ENCODE peak calls at places on chromosomes 2 and 18, in five cellular contexts. One of them, this sample, is unnamed.

GRCh38 chr2:237022533-237022932 is 63.2 kb upstream of the COPS8 start:
- DNase-seq in hepatocyte: no peak
- DNase-seq in Karpas-422: no peak
- DNase-seq in OCI-LY7: no peak
- DNase-seq in IMR-90: no peak
- DNase-seq in this sample: no peak

GRCh38 chr2:224938670-224939309 is 103.5 kb downstream of the DOCK10 start:
- DNase-seq in Karpas-422: no peak
- DNase-seq in IMR-90: peak; percentile 88
- DNase-seq in OCI-LY7: peak; percentile 64
- DNase-seq in hepatocyte: no peak
- DNase-seq in this sample: no peak

GRCh38 chr18:59612461-59612860 is 84.8 kb downstream of the CCBE1 start:
- DNase-seq in hepatocyte: no peak
- DNase-seq in OCI-LY7: no peak
- DNase-seq in IMR-90: peak; percentile 24
- DNase-seq in Karpas-422: no peak
- DNase-seq in this sample: no peak

GRCh38 chr2:118443596-118443995 is 355.3 kb downstream of the INSIG2 start:
- DNase-seq in hepatocyte: no peak
- DNase-seq in OCI-LY7: no peak
- DNase-seq in IMR-90: peak; percentile 17
- DNase-seq in Karpas-422: no peak
- DNase-seq in this sample: no peak

GRCh38 chr18:7978834-7979233 is 411.7 kb downstream of the PTPRM start:
- DNase-seq in OCI-LY7: no peak
- DNase-seq in hepatocyte: no peak
- DNase-seq in Karpas-422: no peak
- DNase-seq in IMR-90: no peak
- DNase-seq in this sample: no peak

GRCh38 chr2:37920570-37920969 is 4.5 kb upstream of the RMDN2 start:
- DNase-seq in IMR-90: peak; percentile 83
- DNase-seq in OCI-LY7: no peak
- DNase-seq in hepatocyte: no peak
- DNase-seq in Karpas-422: no peak
- DNase-seq in this sample: no peak

GRCh38 chr2:141393214-141393545 is 737.6 kb downstream of the LRP1B start:
- DNase-seq in IMR-90: peak; percentile 75
- DNase-seq in hepatocyte: peak; percentile 17
- DNase-seq in Karpas-422: no peak
- DNase-seq in OCI-LY7: no peak
- DNase-seq in this sample: no peak

GRCh38 chr18:44819944-44820510 is 139.3 kb downstream of the SETBP1 start:
- DNase-seq in IMR-90: no peak
- DNase-seq in Karpas-422: no peak
- DNase-seq in OCI-LY7: no peak
- DNase-seq in hepatocyte: no peak
- DNase-seq in this sample: no peak

GRCh38 chr2:127413782-127414743 is 4.2 kb upstream of the PROC start:
- DNase-seq in Karpas-422: no peak
- DNase-seq in IMR-90: peak; percentile 78
- DNase-seq in hepatocyte: peak; percentile 3
- DNase-seq in OCI-LY7: no peak
- DNase-seq in this sample: no peak

GRCh38 chr2:26852405-26853348 is 4.7 kb downstream of the DPYSL5 start:
- DNase-seq in Karpas-422: no peak
- DNase-seq in hepatocyte: no peak
- DNase-seq in IMR-90: no peak
- DNase-seq in OCI-LY7: no peak
- DNase-seq in this sample: no peak

GRCh38 chr2:138223321-138223720 is 259.0 kb downstream of the HNMT start:
- DNase-seq in OCI-LY7: no peak
- DNase-seq in IMR-90: no peak
- DNase-seq in hepatocyte: no peak
- DNase-seq in Karpas-422: no peak
- DNase-seq in this sample: no peak

GRCh38 chr2:58227171-58227917 is 13.8 kb downstream of the FANCL start:
- DNase-seq in IMR-90: no peak
- DNase-seq in Karpas-422: no peak
- DNase-seq in hepatocyte: no peak
- DNase-seq in OCI-LY7: no peak
- DNase-seq in this sample: no peak

GRCh38 chr2:71609958-71610357 is 156.6 kb downstream of the DYSF start:
- DNase-seq in IMR-90: peak; percentile 54
- DNase-seq in Karpas-422: peak; percentile 81
- DNase-seq in OCI-LY7: peak; percentile 34
- DNase-seq in hepatocyte: peak; percentile 49
- DNase-seq in this sample: no peak

GRCh38 chr2:158047156-158047611 is 54.5 kb upstream of the UPP2 start:
- DNase-seq in OCI-LY7: no peak
- DNase-seq in hepatocyte: no peak
- DNase-seq in Karpas-422: no peak
- DNase-seq in IMR-90: no peak
- DNase-seq in this sample: no peak

GRCh38 chr2:55776479-55776878 is 82.8 kb upstream of the PNPT1 start:
- DNase-seq in IMR-90: no peak
- DNase-seq in OCI-LY7: no peak
- DNase-seq in hepatocyte: no peak
- DNase-seq in Karpas-422: no peak
- DNase-seq in this sample: no peak

GRCh38 chr18:9825571-9826073 is 60.2 kb upstream of the TXNDC2 start:
- DNase-seq in hepatocyte: peak; percentile 79
- DNase-seq in Karpas-422: no peak
- DNase-seq in OCI-LY7: peak; percentile 2
- DNase-seq in IMR-90: peak; percentile 96
- DNase-seq in this sample: no peak

GRCh38 chr2:224778474-224778877 is 62.3 kb upstream of the CCDC195 start:
- DNase-seq in hepatocyte: peak; percentile 47
- DNase-seq in IMR-90: peak; percentile 60
- DNase-seq in Karpas-422: peak; percentile 79
- DNase-seq in OCI-LY7: peak; percentile 73
- DNase-seq in this sample: peak; percentile 68

GRCh38 chr2:201888476-201888875 is 82.1 kb downstream of the CDK15 start:
- DNase-seq in OCI-LY7: no peak
- DNase-seq in hepatocyte: no peak
- DNase-seq in Karpas-422: no peak
- DNase-seq in IMR-90: no peak
- DNase-seq in this sample: no peak

GRCh38 chr18:80177128-80177527 is 68.1 kb downstream of the ADNP2 start:
- DNase-seq in IMR-90: no peak
- DNase-seq in Karpas-422: no peak
- DNase-seq in OCI-LY7: no peak
- DNase-seq in hepatocyte: no peak
- DNase-seq in this sample: no peak

GRCh38 chr18:6537468-6537867 is 122.8 kb upstream of the L3MBTL4 start:
- DNase-seq in IMR-90: no peak
- DNase-seq in Karpas-422: no peak
- DNase-seq in OCI-LY7: no peak
- DNase-seq in hepatocyte: no peak
- DNase-seq in this sample: no peak

GRCh38 chr2:5748941-5749731 is 57.0 kb downstream of the SOX11 start:
- DNase-seq in OCI-LY7: no peak
- DNase-seq in hepatocyte: no peak
- DNase-seq in IMR-90: peak; percentile 4
- DNase-seq in Karpas-422: peak; percentile 50
- DNase-seq in this sample: no peak

GRCh38 chr18:71995895-71996443 is 548.2 kb downstream of the CBLN2 start:
- DNase-seq in IMR-90: no peak
- DNase-seq in OCI-LY7: no peak
- DNase-seq in hepatocyte: no peak
- DNase-seq in Karpas-422: no peak
- DNase-seq in this sample: no peak

GRCh38 chr18:48031011-48031480 is 100.6 kb upstream of the SMAD2 start:
- DNase-seq in OCI-LY7: peak; percentile 12
- DNase-seq in Karpas-422: peak; percentile 61
- DNase-seq in hepatocyte: peak; percentile 84
- DNase-seq in IMR-90: peak; percentile 34
- DNase-seq in this sample: peak; percentile 29

GRCh38 chr2:60676950-60677349 is 79.1 kb upstream of the PAPOLG start:
- DNase-seq in hepatocyte: no peak
- DNase-seq in Karpas-422: no peak
- DNase-seq in IMR-90: no peak
- DNase-seq in OCI-LY7: no peak
- DNase-seq in this sample: no peak

GRCh38 chr2:60675309-60675708 is 80.8 kb upstream of the PAPOLG start:
- DNase-seq in hepatocyte: no peak
- DNase-seq in OCI-LY7: no peak
- DNase-seq in Karpas-422: peak; percentile 53
- DNase-seq in IMR-90: no peak
- DNase-seq in this sample: no peak

GRCh38 chr2:60678551-60678950 is 77.5 kb upstream of the PAPOLG start:
- DNase-seq in IMR-90: no peak
- DNase-seq in hepatocyte: no peak
- DNase-seq in OCI-LY7: no peak
- DNase-seq in Karpas-422: no peak
- DNase-seq in this sample: no peak

GRCh38 chr2:60677376-60677775 is 78.7 kb upstream of the PAPOLG start:
- DNase-seq in Karpas-422: no peak
- DNase-seq in hepatocyte: peak; percentile 28
- DNase-seq in OCI-LY7: no peak
- DNase-seq in IMR-90: no peak
- DNase-seq in this sample: no peak

DNA sequence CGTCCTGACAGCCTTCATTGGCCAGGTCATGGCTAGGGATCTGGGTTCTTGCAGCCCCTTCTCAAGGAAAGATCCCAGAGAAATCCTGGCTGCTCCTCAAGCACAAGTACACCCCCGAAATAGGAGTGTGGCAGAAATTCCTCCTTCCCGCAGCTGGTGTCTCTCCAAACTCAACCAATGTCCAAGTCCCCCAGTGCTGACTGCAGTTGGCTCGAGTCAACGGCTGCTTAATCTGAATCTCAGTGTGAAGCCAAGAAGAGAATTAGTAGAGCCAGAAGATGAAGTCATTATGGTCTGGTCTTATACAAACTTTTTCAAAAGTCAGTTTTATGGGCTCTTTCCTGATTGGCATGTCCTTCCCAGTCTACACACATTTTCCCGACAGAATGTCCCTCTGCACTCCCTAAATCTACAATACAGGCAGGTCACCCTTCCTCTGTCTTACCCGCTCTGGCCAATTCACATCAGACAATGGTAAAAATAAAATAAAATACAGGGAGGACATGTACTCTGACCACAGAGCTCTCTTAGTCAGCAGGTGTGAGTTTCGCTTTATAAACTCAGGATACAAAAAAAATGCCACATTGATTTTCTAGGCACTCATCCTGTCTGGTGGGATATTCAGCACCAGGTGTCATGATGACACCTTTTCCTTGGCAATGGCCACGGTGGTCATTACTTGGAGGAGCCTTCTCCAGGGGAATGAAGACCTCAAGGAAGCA is 76.8 kb upstream of the PAPOLG start:
- DNase-seq in hepatocyte: no peak
- DNase-seq in Karpas-422: no peak
- DNase-seq in IMR-90: no peak
- DNase-seq in OCI-LY7: no peak
- DNase-seq in this sample: no peak
- H3K4me3 ChIP-seq in hepatocyte: no peak overlapping the region
- H3K4me3 ChIP-seq in Karpas-422: no peak overlapping the region
- H3K4me3 ChIP-seq in IMR-90: no peak overlapping the region
- H3K4me3 ChIP-seq in OCI-LY7: no peak overlapping the region
- H3K4me3 ChIP-seq in this sample: no peak overlapping the region

GRCh38 chr2:203720922-203721672 is 14.7 kb downstream of the CD28 start:
- DNase-seq in OCI-LY7: no peak
- DNase-seq in IMR-90: no peak
- DNase-seq in hepatocyte: no peak
- DNase-seq in Karpas-422: no peak
- DNase-seq in this sample: no peak
- H3K4me1 ChIP-seq in OCI-LY7: peaks cover 52% of the 10 kb centered on the region
- H3K4me1 ChIP-seq in IMR-90: peaks cover 2% of the 10 kb centered on the region
- H3K4me1 ChIP-seq in hepatocyte: no peaks in the 10 kb centered on the region
- H3K4me1 ChIP-seq in Karpas-422: no peaks in the 10 kb centered on the region
- H3K4me1 ChIP-seq in this sample: peaks cover 47% of the 10 kb centered on the region

GRCh38 chr2:241308267-241308666 is 7.2 kb downstream of the HDLBP start:
- DNase-seq in hepatocyte: no peak
- DNase-seq in IMR-90: no peak
- DNase-seq in Karpas-422: no peak
- DNase-seq in OCI-LY7: no peak
- DNase-seq in this sample: no peak

GRCh38 chr2:241312082-241312481 is 3.4 kb downstream of the HDLBP start:
- DNase-seq in IMR-90: peak; percentile 40
- DNase-seq in OCI-LY7: no peak
- DNase-seq in hepatocyte: no peak
- DNase-seq in Karpas-422: no peak
- DNase-seq in this sample: no peak

GRCh38 chr2:241310917-241311566 is 4.4 kb downstream of the HDLBP start:
- DNase-seq in OCI-LY7: peak; percentile 54
- DNase-seq in hepatocyte: no peak
- DNase-seq in Karpas-422: peak; percentile 72
- DNase-seq in IMR-90: no peak
- DNase-seq in this sample: no peak

GRCh38 chr2:241308832-241309500 is 6.5 kb downstream of the HDLBP start:
- DNase-seq in OCI-LY7: no peak
- DNase-seq in IMR-90: no peak
- DNase-seq in Karpas-422: no peak
- DNase-seq in hepatocyte: no peak
- DNase-seq in this sample: no peak

DNA sequence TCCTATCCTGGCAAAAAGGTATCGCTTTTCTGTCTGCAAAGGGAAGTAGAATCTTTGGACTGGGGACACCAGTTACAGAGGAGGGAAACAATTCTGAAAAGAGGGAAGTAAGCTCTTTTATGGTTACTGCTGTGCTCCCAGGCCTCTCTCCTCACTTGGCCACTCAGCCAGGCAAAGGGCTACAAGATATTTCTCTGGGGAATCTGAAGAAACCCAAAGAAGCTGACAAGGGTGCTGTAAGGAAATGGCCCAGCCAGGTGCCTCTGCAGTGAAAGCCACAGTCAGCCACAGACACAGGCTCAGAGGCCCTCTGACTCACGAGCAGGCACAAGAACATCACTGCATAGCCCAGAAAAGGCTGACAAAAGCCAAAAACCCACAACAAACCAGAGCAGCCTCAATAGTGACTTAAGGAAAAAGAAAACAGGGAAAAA is 5.8 kb downstream of the HDLBP start:
- DNase-seq in OCI-LY7: peak; percentile 69
- DNase-seq in Karpas-422: peak; percentile 88
- DNase-seq in IMR-90: peak; percentile 61
- DNase-seq in hepatocyte: no peak
- DNase-seq in this sample: peak; percentile 81
- H3K4me2 ChIP-seq in OCI-LY7: peak overlapping the region; percentile 58
- H3K4me2 ChIP-seq in Karpas-422: peak overlapping the region; percentile 71
- H3K4me2 ChIP-seq in IMR-90: no peak overlapping the region
- H3K4me2 ChIP-seq in hepatocyte: no peak overlapping the region
- H3K4me2 ChIP-seq in this sample: peak overlapping the region; percentile 40

GRCh38 chr2:36359006-36359580 is 3.5 kb downstream of the CRIM1 start:
- DNase-seq in OCI-LY7: peak; percentile 38
- DNase-seq in hepatocyte: no peak
- DNase-seq in Karpas-422: peak; percentile 45
- DNase-seq in IMR-90: peak; percentile 48
- DNase-seq in this sample: no peak
- H3K4me3 ChIP-seq in OCI-LY7: peak overlapping the region; percentile 81
- H3K4me3 ChIP-seq in hepatocyte: no peak overlapping the region
- H3K4me3 ChIP-seq in Karpas-422: no peak overlapping the region
- H3K4me3 ChIP-seq in IMR-90: peak overlapping the region; percentile 70
- H3K4me3 ChIP-seq in this sample: no peak overlapping the region